ENCODE peak calls at places on chromosome 16, in five cellular contexts. I is MM.1S; M is skeletal muscle cell; V is Peyer's patch; O is CD4-positive, CD25-positive, alpha-beta regulatory T cell. R is an unnamed sample.

GRCh38 chr16:30658731-30659506 is 688 bp downstream of the FBRS start:
- DNase-seq in O (peak; percentile 99), V (peak; percentile 84), I (peak; percentile 89), M (peak; percentile 91), R (peak; percentile 96)

GRCh38 chr16:4314532-4315184 is 1.2 kb upstream of the GLIS2 start:
- DNase-seq in O (peak; percentile 50), V (no peak), I (no peak), M (no peak), R (no peak)

GRCh38 chr16:30434852-30435251 is 5.0 kb upstream of the DCTPP1 start:
- DNase-seq in O (no peak), I (no peak), M (no peak), V (no peak), R (no peak)

GRCh38 chr16:3004781-3005284 is 7.9 kb upstream of the CLDN9 start:
- DNase-seq in I (no peak), O (no peak), M (no peak), V (no peak), R (no peak)

GRCh38 chr16:8595783-8596182 is 5.5 kb upstream of the TMEM114 start:
- DNase-seq in V (no peak), I (no peak), M (no peak), O (no peak), R (no peak)

GRCh38 chr16:49701867-49702494 is 153.9 kb downstream of the ZNF423 start:
- DNase-seq in O (no peak), V (peak; percentile 17), M (peak; percentile 25), I (no peak), R (no peak)

GRCh38 chr16:9597967-9598730 is 506.7 kb downstream of the HAPSTR1 start:
- DNase-seq in M (no peak), I (no peak), V (no peak), O (no peak), R (no peak)

GRCh38 chr16:10521681-10522274 is 58.6 kb downstream of the EMP2 start:
- DNase-seq in O (peak; percentile 53), V (peak; percentile 30), I (peak; percentile 59), M (no peak), R (peak; percentile 42)

GRCh38 chr16:84973226-84973625 is 38.1 kb downstream of the ZDHHC7 start:
- DNase-seq in O (no peak), I (no peak), M (no peak), V (no peak), R (no peak)

GRCh38 chr16:19876501-19877059 is 8.1 kb downstream of the GPRC5B start:
- DNase-seq in O (no peak), I (no peak), M (no peak), V (no peak), R (no peak)

GRCh38 chr16:3514621-3515020 is 13.8 kb downstream of the CLUAP1 start:
- DNase-seq in I (no peak), V (no peak), M (peak; percentile 16), O (no peak), R (no peak)

GRCh38 chr16:18784917-18785623 is 5.1 kb downstream of the RPS15A start:
- DNase-seq in M (no peak), O (no peak), I (no peak), V (no peak), R (no peak)

GRCh38 chr16:5323284-5323683 is 225.7 kb upstream of the EEF2KMT start:
- DNase-seq in I (no peak), V (no peak), O (no peak), M (no peak), R (no peak)

GRCh38 chr16:31569360-31569717 is 41.6 kb downstream of the AHSP start:
- DNase-seq in V (no peak), I (no peak), O (no peak), M (no peak), R (no peak)

GRCh38 chr16:85520853-85521736 is 92.0 kb upstream of the GSE1 start:
- DNase-seq in O (no peak), V (no peak), I (no peak), M (no peak), R (no peak)

GRCh38 chr16:58197314-58198012 is 443 bp downstream of the CSNK2A2 start:
- DNase-seq in M (no peak), O (no peak), V (no peak), I (no peak), R (no peak)

GRCh38 chr16:86732621-86733297 is 154.4 kb downstream of the FOXL1 start:
- DNase-seq in O (no peak), I (no peak), V (no peak), M (no peak), R (no peak)

GRCh38 chr16:21279501-21279900 is 1.4 kb upstream of the CRYM start:
- DNase-seq in O (no peak), M (no peak), I (no peak), V (no peak), R (no peak)

GRCh38 chr16:72241930-72242329 is 70.0 kb upstream of the PMFBP1 start:
- DNase-seq in V (no peak), M (no peak), O (peak; percentile 28), I (peak; percentile 31), R (no peak)

GRCh38 chr16:518858-519257 is 8.7 kb upstream of the CAPN15 start:
- DNase-seq in O (no peak), M (no peak), I (no peak), V (no peak), R (no peak)

GRCh38 chr16:2090819-2091721 is 43.3 kb downstream of the TSC2 start:
- DNase-seq in O (peak; percentile 18), V (peak; percentile 51), I (no peak), M (peak; percentile 16), R (peak; percentile 47)

GRCh38 chr16:1950047-1950446 is 4.4 kb downstream of the RPL3L start:
- DNase-seq in O (no peak), V (no peak), I (no peak), M (no peak), R (no peak)

GRCh38 chr16:14364386-14365199 is 265.5 kb downstream of the PARN start:
- DNase-seq in O (no peak), M (peak; percentile 52), I (no peak), V (no peak), R (no peak)

GRCh38 chr16:88406096-88407041 is 23.6 kb downstream of the ZNF469 start:
- DNase-seq in I (no peak), M (no peak), O (no peak), V (no peak), R (no peak)

GRCh38 chr16:1902547-1903219 is 15.5 kb downstream of the HS3ST6 start:
- DNase-seq in V (no peak), O (no peak), M (no peak), I (no peak), R (no peak)

GRCh38 chr16:14309001-14309886 is 238.1 kb downstream of the MRTFB start:
- DNase-seq in M (no peak), I (no peak), V (no peak), O (peak; percentile 56), R (peak; percentile 88)

GRCh38 chr16:89565256-89565505 is 4.7 kb downstream of the RPL13 start:
- DNase-seq in I (peak; percentile 16), M (no peak), V (no peak), O (no peak), R (no peak)

GRCh38 chr16:89562939-89563338 is 2.5 kb downstream of the RPL13 start:
- DNase-seq in M (no peak), I (no peak), O (no peak), V (no peak), R (no peak)

GRCh38 chr16:89563639-89564392 is 3.3 kb downstream of the RPL13 start:
- DNase-seq in V (no peak), M (no peak), O (peak; percentile 13), I (no peak), R (no peak)

GRCh38 chr16:89565506-89566372 is 5.3 kb downstream of the RPL13 start:
- DNase-seq in V (peak; percentile 42), O (peak; percentile 57), I (peak; percentile 35), M (no peak), R (no peak)

DNA sequence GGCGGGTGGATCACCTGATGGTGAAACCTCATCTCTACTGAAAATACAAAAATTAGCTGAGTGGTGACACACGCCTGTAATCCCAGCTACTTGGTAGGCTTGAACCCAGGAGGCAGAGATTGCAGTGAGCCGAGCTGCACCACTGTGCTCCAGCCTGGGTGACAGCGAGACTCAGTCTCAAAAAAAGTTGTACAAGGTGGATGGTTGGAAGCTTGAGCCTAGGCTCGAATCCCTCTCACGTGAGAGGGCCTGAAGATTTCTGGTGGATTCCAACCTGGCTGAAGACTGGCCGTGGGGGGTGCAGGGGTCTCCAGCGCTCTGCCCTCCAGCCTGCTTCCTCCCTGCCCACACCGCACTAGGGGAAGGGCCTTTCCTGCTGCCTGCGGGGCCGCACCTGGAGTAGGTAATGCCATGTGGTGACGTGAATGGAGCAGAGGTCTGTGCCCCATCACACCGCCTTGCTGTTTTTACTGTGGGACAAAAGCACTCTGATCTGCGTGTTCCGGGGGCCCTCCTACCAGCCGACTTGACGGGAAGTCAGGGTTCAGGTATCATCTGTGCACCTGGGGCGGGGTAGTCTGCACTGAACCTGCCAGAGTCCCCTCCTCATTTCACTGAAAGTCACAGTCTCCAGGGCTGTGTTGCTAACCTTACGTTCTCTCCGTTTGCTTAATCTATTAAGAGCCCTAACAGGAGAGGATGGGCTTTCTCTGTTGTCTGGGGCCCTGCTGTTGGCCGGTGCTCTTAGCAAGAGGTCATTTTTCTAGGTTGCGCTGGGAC is 4.2 kb downstream of the RPL13 start:
- DNase-seq in O (no peak), V (no peak), I (no peak), M (no peak), R (no peak)
- H3K4me3 ChIP-seq in O (no peak overlapping the region), V (no peak overlapping the region), I (no peak overlapping the region), M (no peak overlapping the region), R (no peak overlapping the region)

GRCh38 chr16:83095926-83096692 is 469.3 kb downstream of the CDH13 start:
- DNase-seq in V (no peak), M (no peak), O (no peak), I (no peak), R (no peak)
- H3K4me3 ChIP-seq in V (no peak overlapping the region), M (no peak overlapping the region), O (no peak overlapping the region), I (no peak overlapping the region), R (no peak overlapping the region)

DNA sequence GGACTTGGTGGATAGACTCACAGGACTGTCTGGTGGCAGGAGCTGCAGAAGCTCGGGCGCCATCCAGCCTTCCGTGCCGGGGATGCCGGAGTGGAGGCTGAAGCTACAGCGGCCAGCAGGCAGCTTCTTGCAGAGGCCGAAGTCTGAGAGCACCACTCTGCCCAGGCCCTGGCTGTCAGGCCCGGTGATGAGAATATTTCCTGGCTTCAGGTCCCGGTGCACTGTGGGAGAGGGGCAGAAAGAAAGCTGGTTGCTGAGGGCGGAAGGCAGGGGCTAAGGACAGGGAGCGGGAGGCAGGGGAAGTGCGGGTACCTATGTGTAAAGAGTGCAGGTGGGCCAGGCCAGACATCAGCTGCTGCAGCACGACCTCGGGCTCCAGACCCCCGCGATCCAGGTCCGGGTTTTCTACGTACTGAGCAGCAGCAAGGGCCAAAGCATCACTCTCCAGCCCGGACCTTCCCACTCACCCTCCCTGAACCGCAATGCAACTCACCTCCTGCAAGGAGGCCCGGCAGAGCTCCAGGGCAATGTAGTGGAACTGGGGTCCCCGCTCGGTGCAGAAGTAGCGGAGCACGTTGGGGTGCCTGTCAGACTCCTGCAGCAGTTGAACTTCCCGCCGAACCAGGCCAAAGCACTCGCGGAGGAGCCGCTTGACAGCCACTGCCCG is 16.2 kb downstream of the PLK1 start:
- DNase-seq in M (no peak), I (peak; percentile 49), O (no peak), V (no peak), R (no peak)
- H3K4me3 ChIP-seq in M (peak overlapping the region; percentile 27), I (peak overlapping the region; percentile 26), O (no peak overlapping the region), V (no peak overlapping the region), R (no peak overlapping the region)

GRCh38 chr16:52399116-52399515 is 147.8 kb downstream of the TOX3 start:
- DNase-seq in O (no peak), M (no peak), I (no peak), V (no peak), R (no peak)

GRCh38 chr16:52398021-52398420 is 148.9 kb downstream of the TOX3 start:
- DNase-seq in I (no peak), M (no peak), V (no peak), O (no peak), R (no peak)

GRCh38 chr16:52393448-52393847 is 153.5 kb downstream of the TOX3 start:
- DNase-seq in V (no peak), O (no peak), M (no peak), I (no peak), R (no peak)

GRCh38 chr16:52398491-52398960 is 148.4 kb downstream of the TOX3 start:
- DNase-seq in M (no peak), V (no peak), I (no peak), O (no peak), R (no peak)
- H3K4me3 ChIP-seq in M (no peak overlapping the region), V (no peak overlapping the region), I (no peak overlapping the region), O (no peak overlapping the region), R (no peak overlapping the region)